ENCODE peak calls at places on chromosomes 11 and 22, in five cellular contexts. Y is fibroblast of mammary gland; O is osteoblast; L is naive thymus-derived CD4-positive, alpha-beta T cell; U is GM12878. N is an unnamed sample.

GRCh38 chr22:35904332-35904692 is 124.3 kb downstream of the RBFOX2 start:
- DNase-seq in Y (no peak), O (no peak), L (no peak), U (no peak), N (no peak)

GRCh38 chr11:119316017-119316728 is 757 bp downstream of the MCAM start:
- DNase-seq in Y (no peak), O (peak), L (no peak), U (no peak), N (no peak)

GRCh38 chr11:33461726-33462125 is 204.5 kb downstream of the HIPK3 start:
- DNase-seq in Y (no peak), O (no peak), L (no peak), U (no peak), N (no peak)

GRCh38 chr11:130480721-130481140 is 32.3 kb downstream of the ADAMTS15 start:
- DNase-seq in Y (peak), O (peak), L (no peak), U (no peak), N (no peak)

GRCh38 chr22:42646569-42647525 is 2.3 kb downstream of the CYB5R3 start:
- DNase-seq in Y (no peak), O (peak), L (no peak), U (no peak), N (no peak)

GRCh38 chr11:118151421-118151820 is 1.2 kb downstream of the SCN4B start:
- DNase-seq in Y (no peak), O (peak), L (no peak), U (no peak), N (no peak)

GRCh38 chr11:11505701-11506100 is 116.1 kb downstream of the GALNT18 start:
- DNase-seq in Y (no peak), O (no peak), L (no peak), U (no peak), N (no peak)

GRCh38 chr11:126336646-126337045 is 18.8 kb upstream of the ST3GAL4 start:
- DNase-seq in Y (no peak), O (no peak), L (no peak), U (no peak), N (no peak)

GRCh38 chr11:119713361-119714040 is 15.5 kb downstream of the NECTIN1 start:
- DNase-seq in Y (no peak), O (no peak), L (no peak), U (no peak), N (no peak)

GRCh38 chr22:29308148-29308790 is 1.8 kb downstream of the GAS2L1 start:
- DNase-seq in Y (no peak), O (peak), L (no peak), U (no peak), N (no peak)

GRCh38 chr11:100632970-100633452 is 54.1 kb upstream of the ARHGAP42 start:
- DNase-seq in Y (peak), O (peak), L (no peak), U (no peak), N (no peak)

GRCh38 chr11:119650251-119650650 is 78.7 kb downstream of the NECTIN1 start:
- DNase-seq in Y (no peak), O (no peak), L (no peak), U (no peak), N (no peak)

GRCh38 chr11:120401506-120401905 is 65.3 kb downstream of the ARHGEF12 start:
- DNase-seq in Y (no peak), O (no peak), L (no peak), U (no peak), N (no peak)

GRCh38 chr11:119249671-119250010 is 43.5 kb downstream of the CBL start:
- DNase-seq in Y (no peak), O (no peak), L (no peak), U (no peak), N (no peak)

GRCh38 chr11:6737872-6738466 is 33.8 kb downstream of the OR2AG2 start:
- DNase-seq in Y (peak), O (peak), L (peak), U (no peak), N (peak)

GRCh38 chr11:110356769-110357671 is 60.6 kb upstream of the RDX start:
- DNase-seq in Y (peak), O (no peak), L (no peak), U (no peak), N (no peak)

GRCh38 chr22:47177334-47177815 is 414.9 kb downstream of the TBC1D22A start:
- DNase-seq in Y (no peak), O (peak), L (no peak), U (no peak), N (no peak)

GRCh38 chr11:94786264-94787126 is 18.3 kb downstream of the AMOTL1 start:
- DNase-seq in Y (peak), O (no peak), L (no peak), U (no peak), N (no peak)

GRCh38 chr11:66492161-66492865 is 12.1 kb downstream of the DPP3 start:
- DNase-seq in Y (no peak), O (peak), L (no peak), U (no peak), N (no peak)

GRCh38 chr11:94673353-94673752 is 94.8 kb upstream of the AMOTL1 start:
- DNase-seq in Y (no peak), O (no peak), L (no peak), U (no peak), N (no peak)

GRCh38 chr11:102192349-102193066 is 82.3 kb downstream of the YAP1 start:
- DNase-seq in Y (no peak), O (no peak), L (no peak), U (no peak), N (no peak)

GRCh38 chr22:43828711-43829447 is 16.8 kb upstream of the EFCAB6 start:
- DNase-seq in Y (peak), O (peak), L (no peak), U (no peak), N (no peak)

GRCh38 chr11:126061707-126062678 is 673 bp downstream of the CDON start:
- DNase-seq in Y (peak), O (peak), L (no peak), U (no peak), N (no peak)

GRCh38 chr11:69263736-69264052 is 30.3 kb upstream of the MYEOV start:
- DNase-seq in Y (no peak), O (no peak), L (no peak), U (no peak), N (no peak)

GRCh38 chr11:69192282-69192681 is 36.5 kb downstream of the SMIM38 start:
- DNase-seq in Y (no peak), O (peak), L (no peak), U (no peak), N (no peak)

GRCh38 chr11:65501005-65501529 is 2.2 kb downstream of the MALAT1 start:
- DNase-seq in Y (peak), O (no peak), L (no peak), U (no peak), N (peak)

GRCh38 chr22:20981787-20982562 is at the start of gene LZTR1:
- DNase-seq in Y (peak), O (peak), L (peak), U (peak), N (no peak)

GRCh38 chr11:75352417-75353206 is 1.2 kb upstream of the ARRB1 start:
- DNase-seq in Y (no peak), O (peak), L (peak), U (no peak), N (no peak)

GRCh38 chr11:68709064-68709463 is 24.7 kb downstream of the GAL start:
- DNase-seq in Y (no peak), O (no peak), L (no peak), U (no peak), N (no peak)

GRCh38 chr11:88169481-88169880 is 5.8 kb downstream of the RAB38 start:
- DNase-seq in Y (no peak), O (no peak), L (no peak), U (no peak), N (no peak)

GRCh38 chr22:41367039-41367679 is 14.6 kb upstream of the TEF start:
- DNase-seq in Y (peak), O (peak), L (no peak), U (no peak), N (peak)

GRCh38 chr22:49229483-49230193 is 598.0 kb downstream of the BRD1 start:
- DNase-seq in Y (no peak), O (no peak), L (no peak), U (no peak), N (no peak)

GRCh38 chr11:43145653-43146052 is 166.1 kb upstream of the API5 start:
- DNase-seq in Y (no peak), O (no peak), L (no peak), U (peak), N (no peak)

GRCh38 chr22:34841321-34841901 is 224.5 kb upstream of the ISX start:
- DNase-seq in Y (no peak), O (peak), L (no peak), U (no peak), N (no peak)

GRCh38 chr11:8356731-8357504 is 93.2 kb upstream of the LMO1 start:
- DNase-seq in Y (peak), O (peak), L (no peak), U (no peak), N (no peak)

GRCh38 chr11:2535673-2536439 is 91.0 kb downstream of the KCNQ1 start:
- DNase-seq in Y (no peak), O (peak), L (no peak), U (no peak), N (no peak)

GRCh38 chr11:2532704-2533641 is 88.2 kb downstream of the KCNQ1 start:
- DNase-seq in Y (peak), O (peak), L (peak), U (peak), N (peak)

GRCh38 chr11:2533642-2534115 is 88.9 kb downstream of the KCNQ1 start:
- DNase-seq in Y (peak), O (peak), L (no peak), U (no peak), N (peak)

GRCh38 chr11:2534957-2535672 is 90.3 kb downstream of the KCNQ1 start:
- DNase-seq in Y (no peak), O (peak), L (no peak), U (no peak), N (no peak)

DNA sequence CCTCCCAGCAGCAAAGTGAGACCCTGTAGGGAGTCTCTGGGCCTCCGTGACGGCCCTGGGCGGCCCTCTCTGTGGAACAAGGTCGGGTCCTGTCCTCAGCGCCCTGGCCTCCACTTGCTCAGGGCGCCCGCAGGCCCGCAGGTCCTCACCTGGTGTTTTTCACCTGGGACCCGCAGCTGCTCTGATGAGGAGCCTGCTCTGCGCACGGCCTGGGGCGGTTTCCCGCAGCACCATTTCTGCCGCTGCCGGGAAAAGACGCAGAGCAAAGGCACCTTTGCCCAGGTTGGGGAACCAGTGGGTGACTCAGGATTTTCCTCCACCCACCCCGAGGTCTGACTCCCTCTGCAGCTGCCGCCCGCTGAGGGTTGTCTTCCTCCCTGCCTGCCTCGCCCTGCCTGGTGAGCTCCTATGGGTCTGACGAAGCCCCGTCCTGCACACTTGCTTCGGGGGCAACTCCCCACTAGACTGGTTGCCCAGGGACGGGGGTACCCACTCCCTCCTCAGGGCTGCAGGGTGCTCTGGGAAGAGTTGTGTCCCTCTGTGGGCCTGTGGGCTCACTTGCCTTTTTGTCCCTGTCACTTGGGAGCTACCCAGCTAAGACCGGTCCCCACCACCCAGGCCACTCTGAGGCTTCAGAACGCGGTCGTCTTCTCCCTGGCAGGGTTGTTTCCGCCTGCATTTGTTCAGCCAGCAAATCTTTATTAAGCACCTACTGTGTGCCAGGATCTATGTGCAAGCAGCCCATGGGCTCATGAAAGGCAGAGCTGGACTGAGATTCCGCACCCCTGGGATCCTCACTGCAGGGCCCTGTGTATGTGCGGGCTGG is 89.5 kb downstream of the KCNQ1 start:
- DNase-seq in Y (no peak), O (peak), L (no peak), U (no peak), N (no peak)
- H3K4me3 ChIP-seq in Y (no peak), O (no peak), L (no peak), U (no peak), N (no peak)

DNA sequence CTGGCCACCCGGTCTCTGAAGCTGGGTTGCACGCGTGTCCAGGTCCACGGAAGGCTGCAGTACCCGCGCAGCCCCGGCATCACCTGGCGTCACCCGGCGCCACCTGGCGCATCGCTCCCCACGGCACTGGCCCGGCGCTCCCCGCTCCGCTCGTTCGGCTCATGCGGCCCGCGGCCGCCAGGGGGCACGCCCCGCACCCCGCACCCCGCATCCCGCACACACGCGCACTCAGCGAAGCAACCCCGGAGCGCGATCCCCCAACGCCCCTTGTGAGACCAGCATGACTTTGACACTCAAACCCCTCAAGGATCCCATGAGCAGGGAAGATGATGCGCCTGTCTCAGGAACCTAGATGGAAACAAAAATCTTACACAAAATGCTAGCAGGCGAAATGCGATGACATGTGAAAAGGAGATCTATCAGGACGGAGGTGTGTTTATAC is 11.9 kb downstream of the B3GNT6 start:
- DNase-seq in Y (peak), O (peak), L (peak), U (no peak), N (no peak)
- H3K4me3 ChIP-seq in Y (no peak), O (peak), L (no peak), U (no peak), N (no peak)

GRCh38 chr11:18790820-18791174 is 801 bp downstream of the PTPN5 start:
- DNase-seq in Y (no peak), O (peak), L (no peak), U (no peak), N (no peak)
- H3K4me3 ChIP-seq in Y (no peak), O (no peak), L (no peak), U (no peak), N (no peak)

GRCh38 chr11:12845739-12846358 is 163.3 kb upstream of the RASSF10 start:
- DNase-seq in Y (peak), O (no peak), L (no peak), U (no peak), N (peak)
- H3K4me3 ChIP-seq in Y (no peak), O (no peak), L (no peak), U (no peak), N (no peak)

DNA sequence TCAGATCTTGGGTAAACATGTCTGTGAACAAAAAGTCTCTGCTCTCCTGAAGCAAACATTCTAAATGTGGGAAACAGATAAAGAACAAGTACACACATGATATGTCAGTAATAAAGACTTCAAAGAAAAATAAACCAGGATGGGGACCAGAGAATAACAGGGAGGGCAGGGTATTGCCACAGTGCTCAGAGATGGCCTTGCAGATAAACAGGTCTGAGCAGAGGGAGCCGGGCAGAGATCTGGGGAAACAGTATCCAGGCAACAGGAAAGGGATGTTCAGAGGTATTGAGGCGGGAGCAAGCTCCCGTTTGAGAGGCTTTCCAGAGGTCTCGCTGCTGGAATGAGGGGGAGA is 2.9 kb downstream of the CCDC86 start:
- DNase-seq in Y (no peak), O (peak), L (no peak), U (no peak), N (no peak)
- H3K4me3 ChIP-seq in Y (peak), O (no peak), L (no peak), U (peak), N (peak)

DNA sequence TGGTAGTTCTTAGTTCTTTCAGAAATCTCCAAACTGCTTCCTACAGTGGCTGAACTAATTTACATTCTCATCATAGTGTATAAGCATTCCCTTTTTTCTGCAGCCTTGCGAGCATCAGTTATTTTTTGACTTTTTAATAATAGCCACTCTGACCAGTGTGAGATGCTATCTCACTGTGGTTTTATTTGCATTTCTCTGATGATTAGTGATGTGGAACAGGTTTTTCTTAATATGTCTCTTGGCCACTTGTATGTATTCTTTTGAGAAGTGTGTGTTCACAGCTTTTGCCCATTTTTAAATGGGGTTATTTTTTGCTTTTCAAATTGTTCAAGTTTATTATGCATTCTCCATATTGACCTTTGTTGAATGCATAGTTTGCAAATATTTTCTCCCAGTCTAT is 459.3 kb downstream of the NTM start:
- DNase-seq in Y (no peak), O (no peak), L (no peak), U (no peak), N (no peak)
- H3K4me3 ChIP-seq in Y (no peak), O (no peak), L (no peak), U (no peak), N (no peak)

GRCh38 chr11:2780850-2781412 is 81.1 kb upstream of the KCNQ1OT1 start:
- DNase-seq in Y (no peak), O (peak), L (peak), U (no peak), N (no peak)
- H3K4me3 ChIP-seq in Y (no peak), O (no peak), L (no peak), U (no peak), N (no peak)

GRCh38 chr22:37212174-37212906 is at the start of gene SSTR3:
- DNase-seq in Y (no peak), O (peak), L (no peak), U (no peak), N (no peak)
- H3K4me3 ChIP-seq in Y (no peak), O (no peak), L (no peak), U (no peak), N (no peak)

GRCh38 chr11:77066229-77067023 is at the start of gene CAPN5:
- DNase-seq in Y (peak), O (peak), L (peak), U (no peak), N (peak)

GRCh38 chr11:77067776-77068460 is 1.1 kb downstream of the CAPN5 start:
- DNase-seq in Y (no peak), O (no peak), L (no peak), U (no peak), N (no peak)

GRCh38 chr11:77063861-77064260 is 2.9 kb upstream of the CAPN5 start:
- DNase-seq in Y (no peak), O (no peak), L (no peak), U (no peak), N (no peak)

GRCh38 chr11:77064648-77065217 is 2.0 kb upstream of the CAPN5 start:
- DNase-seq in Y (no peak), O (no peak), L (no peak), U (no peak), N (no peak)

GRCh38 chr11:77065878-77066228 is 918 bp upstream of the CAPN5 start:
- DNase-seq in Y (peak), O (no peak), L (no peak), U (no peak), N (no peak)
- H3K4me3 ChIP-seq in Y (peak), O (peak), L (peak), U (peak), N (peak)